ENCODE peak calls at places on chromosomes 12 and 14, in six cellular contexts. P is mesendoderm, N is mesenchymal stem cell, K is IMR-90, G is neuronal stem cell, L is H1. H is an unnamed sample.

GRCh38 chr14:93953263-93953662 is 23.1 kb downstream of the ASB2 start:
- DNase-seq in P (peak), N (no peak), K (no peak), G (no peak), L (no peak), H (peak)

GRCh38 chr12:20778969-20779368 is 31.5 kb upstream of the SLCO1B3 start:
- DNase-seq in P (no peak), N (no peak), K (no peak), G (no peak), L (no peak), H (no peak)

GRCh38 chr12:131211279-131211938 is 257.7 kb downstream of the ADGRD1 start:
- DNase-seq in P (no peak), N (no peak), K (no peak), G (no peak), L (no peak), H (peak)

GRCh38 chr14:54722791-54723432 is 156.0 kb downstream of the SAMD4A start:
- DNase-seq in P (peak), N (no peak), K (peak), G (peak), L (no peak), H (no peak)

GRCh38 chr12:63826002-63826585 is 18.4 kb upstream of the SRGAP1 start:
- DNase-seq in P (peak), N (peak), K (peak), G (peak), L (no peak), H (no peak)

GRCh38 chr14:94112513-94113060 is 2.1 kb downstream of the IFI27 start:
- DNase-seq in P (no peak), N (no peak), K (no peak), G (no peak), L (no peak), H (peak)

GRCh38 chr12:95994476-95994875 is 1.7 kb downstream of the HAL start:
- DNase-seq in P (no peak), N (no peak), K (no peak), G (no peak), L (no peak), H (no peak)

GRCh38 chr14:34982421-34983147 is at the start of gene SRP54:
- DNase-seq in P (peak), N (peak), K (peak), G (peak), L (peak), H (peak)

GRCh38 chr14:54776361-54777001 is 126.1 kb downstream of the GCH1 start:
- DNase-seq in P (no peak), N (peak), K (peak), G (no peak), L (no peak), H (no peak)

GRCh38 chr12:102294568-102294967 is 96.9 kb upstream of the PMCH start:
- DNase-seq in P (no peak), N (no peak), K (no peak), G (no peak), L (no peak), H (no peak)

GRCh38 chr14:95523818-95524448 is 7.5 kb upstream of the SYNE3 start:
- DNase-seq in P (no peak), N (peak), K (peak), G (no peak), L (no peak), H (no peak)

GRCh38 chr12:1611775-1612174 is 17.3 kb upstream of the WNT5B start:
- DNase-seq in P (no peak), N (peak), K (peak), G (no peak), L (no peak), H (no peak)

GRCh38 chr14:103233328-103233727 is 100.7 kb upstream of the EIF5 start:
- DNase-seq in P (no peak), N (no peak), K (no peak), G (no peak), L (no peak), H (no peak)

GRCh38 chr14:92513204-92513965 is at the start of gene RIN3:
- DNase-seq in P (peak), N (peak), K (peak), G (peak), L (no peak), H (peak)

GRCh38 chr14:61730756-61731373 is 31.4 kb upstream of the SNAPC1 start:
- DNase-seq in P (no peak), N (no peak), K (no peak), G (no peak), L (no peak), H (no peak)

GRCh38 chr14:21264025-21264801 is 5.0 kb downstream of the HNRNPC start:
- DNase-seq in P (no peak), N (peak), K (peak), G (no peak), L (no peak), H (no peak)

GRCh38 chr14:92470215-92470614 is 43.4 kb upstream of the RIN3 start:
- DNase-seq in P (no peak), N (no peak), K (peak), G (no peak), L (no peak), H (no peak)

GRCh38 chr12:1777798-1778197 is 42.6 kb upstream of the LRTM2 start:
- DNase-seq in P (no peak), N (peak), K (peak), G (no peak), L (no peak), H (no peak)

GRCh38 chr12:5000658-5001390 is 42.9 kb upstream of the KCNA5 start:
- DNase-seq in P (peak), N (no peak), K (no peak), G (no peak), L (no peak), H (no peak)

GRCh38 chr14:94113490-94113889 is 3.0 kb downstream of the IFI27 start:
- DNase-seq in P (no peak), N (no peak), K (peak), G (no peak), L (no peak), H (peak)

GRCh38 chr12:89328483-89329030 is 23.7 kb downstream of the DUSP6 start:
- DNase-seq in P (peak), N (no peak), K (no peak), G (no peak), L (no peak), H (no peak)

GRCh38 chr12:14650791-14651190 is 45.6 kb downstream of the GUCY2C start:
- DNase-seq in P (no peak), N (no peak), K (no peak), G (no peak), L (no peak), H (no peak)

GRCh38 chr14:93219103-93219726 is 12.2 kb downstream of the UBR7 start:
- DNase-seq in P (peak), N (peak), K (peak), G (peak), L (no peak), H (no peak)

GRCh38 chr14:93113678-93114067 is 2.1 kb downstream of the ITPK1 start:
- DNase-seq in P (no peak), N (no peak), K (no peak), G (no peak), L (no peak), H (peak)

GRCh38 chr12:132263061-132263360 is 66.4 kb downstream of the GALNT9 start:
- DNase-seq in P (no peak), N (no peak), K (no peak), G (no peak), L (no peak), H (no peak)

GRCh38 chr14:67392123-67392522 is 19.8 kb downstream of the PLEK2 start:
- DNase-seq in P (no peak), N (no peak), K (no peak), G (no peak), L (no peak), H (no peak)

GRCh38 chr14:99361596-99362220 is 89.7 kb upstream of the BCL11B start:
- DNase-seq in P (peak), N (no peak), K (no peak), G (no peak), L (no peak), H (no peak)

GRCh38 chr14:99359906-99360305 is 87.9 kb upstream of the BCL11B start:
- DNase-seq in P (no peak), N (no peak), K (no peak), G (no peak), L (no peak), H (no peak)

GRCh38 chr14:99360774-99361595 is 89.0 kb upstream of the BCL11B start:
- DNase-seq in P (peak), N (no peak), K (no peak), G (no peak), L (no peak), H (no peak)

GRCh38 chr14:99363616-99364290 is 91.8 kb upstream of the BCL11B start:
- DNase-seq in P (peak), N (no peak), K (no peak), G (no peak), L (no peak), H (peak)

GRCh38 chr14:99363051-99363450 is 91.1 kb upstream of the BCL11B start:
- DNase-seq in P (no peak), N (no peak), K (no peak), G (no peak), L (no peak), H (no peak)
- H3K4me2 ChIP-seq in P (no peak), N (no peak), K (no peak), G (no peak), L (no peak), H (no peak)

DNA sequence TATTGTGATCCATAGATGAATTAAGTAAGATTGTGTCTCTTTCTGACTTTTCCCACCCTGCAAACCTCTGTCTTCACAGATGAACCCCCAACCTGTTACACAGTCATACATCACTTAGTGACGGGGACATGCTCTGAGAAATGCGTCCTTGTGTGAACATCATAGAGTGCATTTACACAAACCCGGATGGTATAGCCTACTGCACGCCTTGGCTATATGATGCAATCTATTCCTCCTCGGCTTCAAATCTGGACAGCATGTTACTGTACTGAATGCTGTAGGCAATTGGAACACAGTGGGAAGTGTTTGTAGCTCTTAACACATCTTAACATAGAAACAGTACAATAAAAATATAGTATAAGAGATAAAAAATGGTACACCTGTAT is 7.4 kb upstream of the TESPA1 start:
- DNase-seq in P (no peak), N (no peak), K (no peak), G (no peak), L (no peak), H (no peak)
- H2BK15ac ChIP-seq in P (no peak), N (no peak), K (no peak), G (no peak), L (no peak), H (no peak)

GRCh38 chr14:33524244-33524643 is 426.6 kb downstream of the EGLN3 start:
- DNase-seq in P (no peak), N (no peak), K (no peak), G (no peak), L (no peak), H (no peak)

GRCh38 chr14:33528655-33529054 is 422.2 kb downstream of the EGLN3 start:
- DNase-seq in P (no peak), N (no peak), K (no peak), G (no peak), L (no peak), H (no peak)

GRCh38 chr14:33525626-33526025 is 425.2 kb downstream of the EGLN3 start:
- DNase-seq in P (no peak), N (peak), K (no peak), G (no peak), L (no peak), H (no peak)

GRCh38 chr14:33529773-33530172 is 421.1 kb downstream of the EGLN3 start:
- DNase-seq in P (no peak), N (no peak), K (no peak), G (no peak), L (no peak), H (no peak)

DNA sequence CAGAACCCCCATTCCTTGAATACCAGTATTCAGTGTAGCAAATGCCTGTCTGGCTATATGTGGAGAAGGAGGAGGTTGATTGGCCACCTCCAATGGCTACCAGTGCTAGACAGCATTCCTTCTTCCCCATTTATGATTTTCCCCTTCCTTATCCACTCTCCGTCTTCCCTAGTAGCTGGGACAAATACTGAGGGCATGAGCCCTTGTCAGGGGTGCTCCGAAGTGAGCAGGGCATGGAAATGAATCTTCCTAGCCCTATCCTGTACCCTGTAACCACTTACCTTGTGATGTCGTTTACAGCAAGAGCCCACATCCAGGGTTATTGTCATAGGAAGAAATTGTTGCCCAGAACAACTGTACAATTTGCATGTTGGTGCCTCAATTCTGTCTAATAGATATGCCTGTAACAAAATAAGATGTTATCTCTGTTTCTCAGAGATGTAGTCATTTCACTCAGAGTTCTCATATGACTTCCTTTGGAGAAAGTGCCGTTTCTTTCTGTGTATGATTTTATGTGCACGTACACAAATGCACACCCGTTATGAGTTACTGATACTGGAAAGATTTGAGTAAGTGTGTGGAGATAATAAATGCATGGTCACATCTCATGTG is 423.7 kb downstream of the EGLN3 start:
- DNase-seq in P (no peak), N (no peak), K (no peak), G (no peak), L (no peak), H (no peak)
- H3K4me2 ChIP-seq in P (no peak), N (no peak), K (no peak), G (no peak), L (no peak), H (no peak)

DNA sequence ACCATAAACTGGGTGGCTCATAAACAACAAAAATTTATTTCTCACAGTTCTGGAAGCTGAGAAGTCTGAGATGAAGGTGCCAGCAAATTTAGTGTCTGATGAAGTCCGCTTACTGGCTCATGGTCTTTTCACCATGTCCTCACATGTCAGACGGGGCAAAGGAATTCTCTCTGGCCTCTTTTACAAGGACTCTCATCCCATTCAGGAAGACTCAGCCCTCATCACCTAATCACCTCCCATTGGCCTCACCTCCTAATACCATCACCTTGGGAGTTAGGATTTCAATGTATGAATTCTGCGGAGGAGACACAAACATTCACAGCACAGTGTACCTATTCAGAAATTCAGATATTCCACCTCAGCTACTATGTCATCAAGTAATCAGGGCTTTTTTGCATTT is 357.6 kb downstream of the PAWR start:
- DNase-seq in P (peak), N (no peak), K (no peak), G (no peak), L (no peak), H (no peak)
- H2BK15ac ChIP-seq in P (no peak), N (no peak), K (no peak), G (no peak), L (no peak), H (no peak)

GRCh38 chr14:23626946-23627345 is 9.2 kb upstream of the DHRS2 start:
- DNase-seq in P (no peak), N (no peak), K (no peak), G (no peak), L (no peak), H (no peak)
- H3K4me2 ChIP-seq in P (no peak), N (no peak), K (no peak), G (no peak), L (no peak), H (no peak)

DNA sequence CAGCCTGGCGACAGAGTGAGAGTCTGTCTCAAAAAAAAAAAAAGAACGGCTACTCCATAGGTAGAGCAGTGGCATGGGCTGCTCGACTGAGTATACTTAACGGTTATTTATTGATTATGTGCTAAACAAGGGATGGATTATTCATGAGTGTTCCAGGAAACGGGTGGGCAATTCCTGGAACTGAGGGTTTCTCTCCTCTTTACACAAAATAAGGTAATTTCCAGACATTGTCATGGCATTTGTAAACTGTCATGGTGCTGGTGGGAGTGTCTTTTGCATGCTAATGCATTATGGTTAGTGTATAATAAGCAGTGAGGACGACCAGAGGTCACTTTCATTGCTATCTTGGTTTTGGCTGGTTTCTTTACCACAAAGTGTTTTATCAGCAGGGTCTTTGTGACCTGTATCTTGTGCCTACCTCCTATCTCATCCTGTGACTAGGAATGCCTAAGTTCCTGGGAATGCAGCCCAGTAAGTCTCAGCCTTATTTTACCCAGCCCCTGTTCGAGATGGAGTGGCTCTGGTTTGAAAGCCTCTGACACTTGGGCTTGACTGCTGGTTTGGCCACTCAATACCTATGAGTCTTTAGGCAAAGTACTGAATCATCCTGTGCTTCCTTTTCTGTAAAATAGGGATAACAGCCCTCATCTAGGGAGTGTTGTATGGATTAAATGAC is 3.2 kb downstream of the DGLUCY start:
- DNase-seq in P (peak), N (no peak), K (no peak), G (no peak), L (no peak), H (no peak)
- H2BK15ac ChIP-seq in P (no peak), N (no peak), K (no peak), G (no peak), L (no peak), H (no peak)

DNA sequence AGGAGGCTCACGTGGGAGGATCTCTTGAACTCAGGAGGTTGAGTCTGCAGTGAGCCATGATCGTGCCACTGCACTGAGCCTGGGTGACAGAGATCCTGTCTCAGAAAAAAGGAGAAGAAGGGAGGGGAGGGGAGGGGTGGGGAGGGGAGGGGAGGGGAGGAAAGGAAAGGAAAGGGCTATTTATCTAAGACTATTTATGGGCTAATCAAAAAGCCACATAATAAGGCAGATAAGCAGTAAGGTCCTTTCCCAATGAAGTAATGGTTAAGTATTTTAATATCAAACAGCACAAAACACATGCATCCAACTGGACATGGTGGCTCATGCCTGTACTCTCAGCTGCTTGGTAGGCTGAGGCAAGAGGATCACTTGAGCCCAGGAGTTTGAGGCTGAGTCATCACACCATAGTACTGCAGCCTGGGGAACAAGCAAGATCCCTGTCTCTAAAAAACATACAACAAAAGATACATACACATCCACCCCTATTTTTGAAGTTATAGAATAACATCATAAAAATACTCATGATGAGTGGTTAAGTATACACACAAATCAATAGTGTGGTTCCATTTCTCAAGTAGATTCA is 9.7 kb downstream of the PAWR start:
- DNase-seq in P (peak), N (peak), K (peak), G (no peak), L (no peak), H (no peak)
- H3K4me2 ChIP-seq in P (no peak), N (no peak), K (no peak), G (no peak), L (peak), H (no peak)

GRCh38 chr12:112577473-112578334 is 159.0 kb downstream of the PTPN11 start:
- DNase-seq in P (peak), N (no peak), K (no peak), G (no peak), L (peak), H (peak)
- H2BK15ac ChIP-seq in P (no peak), N (no peak), K (no peak), G (no peak), L (no peak), H (no peak)

DNA sequence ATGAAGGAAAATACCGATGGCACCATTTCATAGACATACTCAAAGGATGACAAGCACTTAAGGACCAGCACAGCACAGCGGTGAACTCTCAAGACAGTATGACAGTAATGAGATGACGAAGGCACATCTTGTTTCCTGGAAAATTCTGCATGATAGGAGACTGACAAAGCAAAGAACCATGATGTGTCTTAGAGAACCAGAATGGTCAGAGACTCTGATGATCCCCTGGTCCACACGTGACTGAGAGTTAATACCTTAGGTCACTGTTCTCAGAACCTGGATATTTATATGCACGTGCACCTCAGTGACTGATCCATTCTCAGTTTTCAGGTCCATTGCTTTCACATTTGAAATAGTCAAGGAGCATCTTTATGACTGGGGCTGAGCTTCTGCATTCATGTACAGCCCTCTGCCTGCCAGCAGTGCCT is 35.3 kb downstream of the PROX2 start:
- DNase-seq in P (no peak), N (no peak), K (no peak), G (no peak), L (no peak), H (no peak)
- H3K4me2 ChIP-seq in P (no peak), N (no peak), K (no peak), G (no peak), L (no peak), H (no peak)

GRCh38 chr12:87603727-87604126 is 425.5 kb downstream of the C12orf50 start:
- DNase-seq in P (no peak), N (no peak), K (peak), G (no peak), L (no peak), H (no peak)
- H2BK15ac ChIP-seq in P (no peak), N (no peak), K (no peak), G (no peak), L (no peak), H (no peak)